ENCODE peak calls at places on chromosomes 4 and X, in four cellular contexts. Z is tibial nerve, T is K562, P is stomach. Y is an unnamed sample. For H3K9me3, the result is how much of the 10 kb centered on the place peaks cover.

GRCh38 chrX:53071604-53072417 is 10.4 kb upstream of the TSPYL2 start:
- DNase-seq in T (peak), P (peak), Z (peak), Y (peak)

GRCh38 chr4:85106805-85107336 is 140.4 kb upstream of the WDFY3 start:
- DNase-seq in P (no peak), Z (no peak), T (no peak), Y (no peak)

GRCh38 chr4:39353478-39354177 is 12.5 kb downstream of the RFC1 start:
- DNase-seq in Z (no peak), T (no peak), P (no peak), Y (no peak)

GRCh38 chr4:100517864-100518341 is at the start of gene EMCN:
- DNase-seq in Z (no peak), P (no peak), T (no peak), Y (no peak)

GRCh38 chrX:22445880-22446279 is 173.2 kb downstream of the CBLL2 start:
- DNase-seq in P (no peak), Z (no peak), T (no peak), Y (no peak)

GRCh38 chrX:47239898-47240545 is 7.2 kb downstream of the USP11 start:
- DNase-seq in P (no peak), T (no peak), Z (no peak), Y (no peak)

GRCh38 chr4:4402966-4403365 is 16.1 kb downstream of the NSG1 start:
- DNase-seq in T (no peak), Z (no peak), P (no peak), Y (no peak)

GRCh38 chr4:140238353-140239041 is 84.5 kb upstream of the MAML3 start:
- DNase-seq in P (peak), Z (peak), T (no peak), Y (peak)

GRCh38 chr4:156505341-156505955 is 466.2 kb downstream of the PDGFC start:
- DNase-seq in P (no peak), Z (no peak), T (no peak), Y (no peak)

GRCh38 chr4:6416518-6417286 is 55.7 kb downstream of the PPP2R2C start:
- DNase-seq in T (no peak), Z (no peak), P (no peak), Y (no peak)

GRCh38 chr4:173240696-173241095 is 72.1 kb downstream of the GALNT7 start:
- DNase-seq in P (no peak), T (no peak), Z (no peak), Y (no peak)

GRCh38 chrX:44267116-44267515 is 76.4 kb downstream of the EFHC2 start:
- DNase-seq in Z (no peak), P (no peak), T (no peak), Y (no peak)

GRCh38 chr4:151356510-151356909 is 31.1 kb upstream of the SH3D19 start:
- DNase-seq in P (no peak), T (no peak), Z (no peak), Y (no peak)

GRCh38 chr4:102713096-102713495 is 47.7 kb downstream of the MANBA start:
- DNase-seq in T (no peak), Z (no peak), P (no peak), Y (no peak)

GRCh38 chr4:41181037-41181436 is 33.3 kb downstream of the APBB2 start:
- DNase-seq in T (no peak), Z (no peak), P (no peak), Y (no peak)

GRCh38 chrX:5976332-5976731 is 252.3 kb downstream of the NLGN4X start:
- DNase-seq in T (no peak), P (no peak), Z (no peak), Y (no peak)

GRCh38 chrX:48802089-48802812 is 384 bp downstream of the HDAC6 start:
- DNase-seq in T (peak), Z (peak), P (peak), Y (peak)

GRCh38 chr4:7553280-7553679 is 118.5 kb upstream of the PSAPL1 start:
- DNase-seq in P (no peak), Z (no peak), T (no peak), Y (no peak)

GRCh38 chr4:109164011-109164410 is 138.4 kb downstream of the COL25A1 start:
- DNase-seq in P (no peak), Z (no peak), T (no peak), Y (no peak)

GRCh38 chrX:154714925-154715324 is 36.0 kb downstream of the GAB3 start:
- DNase-seq in Z (no peak), T (peak), P (no peak), Y (no peak)

GRCh38 chr4:16820304-16820703 is 78.1 kb downstream of the LDB2 start:
- DNase-seq in Z (no peak), P (no peak), T (no peak), Y (no peak)

GRCh38 chr4:104395219-104395618 is 99.5 kb downstream of the CXXC4 start:
- DNase-seq in Z (no peak), T (no peak), P (no peak), Y (no peak)

GRCh38 chrX:13506574-13506973 is 62.8 kb upstream of the EGFL6 start:
- DNase-seq in P (peak), Z (no peak), T (peak), Y (no peak)

GRCh38 chrX:66638591-66639500 is at the start of gene EDA2R:
- DNase-seq in T (no peak), Z (no peak), P (no peak), Y (no peak)

GRCh38 chrX:94545722-94546121 is 871.7 kb downstream of the FAM133A start:
- DNase-seq in P (no peak), Z (no peak), T (no peak), Y (no peak)

GRCh38 chrX:9668537-9668936 is 97.1 kb downstream of the GPR143 start:
- DNase-seq in P (no peak), T (no peak), Z (no peak), Y (no peak)

GRCh38 chr4:72846280-72847111 is 223.0 kb downstream of the COX18 start:
- DNase-seq in Z (no peak), P (no peak), T (peak), Y (no peak)

GRCh38 chr4:60757986-60758385 is 442.1 kb upstream of the ADGRL3 start:
- DNase-seq in Z (no peak), P (no peak), T (no peak), Y (no peak)

GRCh38 chrX:139200793-139201192 is 329.7 kb upstream of the F9 start:
- DNase-seq in Z (no peak), T (no peak), P (peak), Y (no peak)

GRCh38 chr4:157739237-157739636 is 433.6 kb downstream of the GASK1B start:
- DNase-seq in T (no peak), Z (no peak), P (no peak), Y (no peak)

GRCh38 chr4:156173937-156174336 is 220.3 kb upstream of the CTSO start:
- DNase-seq in P (no peak), Z (no peak), T (no peak), Y (no peak)

GRCh38 chrX:16671005-16671404 is 21.0 kb downstream of the S100G start:
- DNase-seq in P (no peak), Z (no peak), T (peak), Y (no peak)

GRCh38 chr4:188201851-188202250 is 62.6 kb downstream of the TRIML1 start:
- DNase-seq in T (no peak), P (no peak), Z (no peak), Y (no peak)

GRCh38 chrX:122135070-122135469 is 1049.0 kb upstream of the GRIA3 start:
- DNase-seq in Z (no peak), P (no peak), T (no peak), Y (no peak)

GRCh38 chr4:135368826-135369225 is 1167.2 kb upstream of the PABPC4L start:
- DNase-seq in T (no peak), P (no peak), Z (no peak), Y (no peak)

DNA sequence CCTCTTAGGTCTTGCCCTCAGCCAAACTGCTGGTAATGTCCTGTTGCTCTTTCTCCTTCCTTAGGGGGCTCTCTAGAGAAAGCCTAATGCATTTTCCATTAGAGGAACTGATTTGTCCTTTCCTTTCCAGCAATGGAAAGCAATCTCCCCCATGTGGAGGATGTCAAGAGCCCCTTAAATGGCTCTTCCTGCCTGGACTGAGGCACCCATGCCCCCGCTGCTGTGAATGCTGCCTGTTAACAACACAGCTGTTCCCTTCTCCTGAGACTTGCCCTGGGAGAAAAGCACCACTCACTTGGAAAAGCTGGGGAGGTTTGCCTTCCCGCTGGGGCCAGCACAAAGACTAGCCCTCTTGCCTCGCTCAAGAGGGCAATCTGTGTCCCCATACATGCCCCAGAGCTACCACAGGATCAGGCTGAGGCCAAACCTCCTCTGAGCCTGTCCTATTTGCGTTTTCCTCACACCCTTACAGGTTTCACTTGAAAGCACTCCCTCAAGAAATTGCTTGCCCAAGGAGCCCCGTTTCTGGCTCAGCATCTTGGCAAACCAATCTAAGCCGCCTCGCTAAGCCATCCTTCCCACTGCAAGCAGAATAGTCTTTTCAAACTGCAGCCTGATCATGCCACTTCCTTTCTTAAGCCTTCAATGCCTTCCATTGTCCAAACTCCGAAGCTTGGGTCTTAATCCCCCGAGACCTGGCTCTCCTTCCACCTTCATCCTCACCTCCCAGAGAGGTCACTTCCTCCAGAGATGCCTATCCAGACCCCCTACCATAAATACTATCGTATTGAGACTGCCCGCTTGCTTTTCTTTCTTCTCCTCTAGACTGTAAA is 23.2 kb upstream of the SMIM20 start:
- DNase-seq in P (no peak), Z (no peak), T (no peak), Y (no peak)
- H3K9me3 ChIP-seq in P (under half), Z (under half), T (under half), Y (under half)

GRCh38 chrX:135973548-135974278 is at the start of gene MMGT1:
- DNase-seq in P (peak), Z (peak), T (peak), Y (peak)
- TF ChIP-seq POLR2A in P (no peak), Z (peak), T (peak), Y (peak)

DNA sequence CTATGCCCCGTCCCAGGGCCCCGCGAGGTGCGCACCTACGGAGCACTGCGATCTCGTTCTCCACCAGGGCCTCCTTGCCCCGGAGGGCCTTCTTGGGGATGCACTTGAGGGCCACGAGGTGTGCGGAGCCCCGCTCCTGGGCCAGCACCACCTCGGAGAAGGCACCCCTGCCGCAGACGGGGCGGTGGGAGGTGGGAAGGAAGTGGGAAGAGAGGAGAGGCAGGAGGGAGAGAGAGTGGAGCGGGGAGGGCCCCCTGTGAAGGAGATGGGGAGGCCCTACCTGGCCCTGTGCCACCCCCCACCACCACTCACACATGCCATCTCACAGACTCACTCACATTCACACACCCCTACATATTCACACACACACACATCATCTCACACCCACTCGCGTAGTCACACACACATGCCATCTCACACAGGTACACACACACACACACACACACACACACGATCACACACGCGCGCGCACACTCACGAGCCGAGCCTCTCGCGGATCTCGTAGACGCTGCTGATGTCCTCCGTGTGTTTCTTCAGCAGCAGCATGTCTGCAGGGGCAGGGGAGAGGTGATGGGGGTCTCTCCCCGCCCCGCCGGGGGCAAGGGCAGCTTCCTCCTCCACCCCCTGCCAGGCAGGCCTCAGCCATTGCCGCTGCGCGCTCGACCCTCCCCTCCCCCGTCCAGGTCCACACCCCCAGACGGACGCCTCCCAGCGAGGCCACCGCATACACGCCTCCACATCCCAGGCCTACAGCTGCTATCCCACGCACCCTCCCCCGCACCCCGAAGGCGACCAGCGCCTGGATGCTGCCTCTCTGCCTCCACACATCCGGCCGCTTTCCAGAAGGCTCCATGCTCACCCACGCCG is 849 bp downstream of the PNCK start:
- DNase-seq in P (no peak), T (peak), Z (no peak), Y (no peak)
- H3K4me3 ChIP-seq in P (peak), T (no peak), Z (no peak), Y (no peak)

DNA sequence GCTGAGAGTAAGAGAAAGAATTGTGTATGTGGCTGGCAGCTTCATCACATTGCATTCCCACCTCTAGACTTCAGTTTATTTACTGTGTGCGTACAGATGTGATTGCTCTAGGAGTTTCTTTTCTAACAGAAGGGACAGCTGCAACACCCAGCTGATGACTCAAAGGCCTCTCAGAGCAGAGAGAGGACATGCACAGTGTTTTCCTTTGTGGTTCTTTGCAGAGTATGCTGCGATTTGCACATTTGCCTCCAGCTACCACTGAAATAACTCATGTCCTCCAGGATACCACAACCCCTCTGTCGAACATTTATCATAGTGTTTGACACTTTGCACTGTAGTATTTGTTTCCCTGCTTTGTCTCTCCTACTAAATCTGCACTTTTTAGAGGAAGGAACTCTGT is 294.1 kb downstream of the STIM2 start:
- DNase-seq in Z (no peak), T (no peak), P (no peak), Y (no peak)
- H3K9me3 ChIP-seq in Z (under half), T (under half), P (under half), Y (under half)

GRCh38 chr4:31139767-31140166 is 419.6 kb downstream of the PCDH7 start:
- DNase-seq in P (no peak), Z (no peak), T (no peak), Y (no peak)

GRCh38 chr4:31146366-31146765 is 426.2 kb downstream of the PCDH7 start:
- DNase-seq in Z (no peak), P (no peak), T (no peak), Y (no peak)

DNA sequence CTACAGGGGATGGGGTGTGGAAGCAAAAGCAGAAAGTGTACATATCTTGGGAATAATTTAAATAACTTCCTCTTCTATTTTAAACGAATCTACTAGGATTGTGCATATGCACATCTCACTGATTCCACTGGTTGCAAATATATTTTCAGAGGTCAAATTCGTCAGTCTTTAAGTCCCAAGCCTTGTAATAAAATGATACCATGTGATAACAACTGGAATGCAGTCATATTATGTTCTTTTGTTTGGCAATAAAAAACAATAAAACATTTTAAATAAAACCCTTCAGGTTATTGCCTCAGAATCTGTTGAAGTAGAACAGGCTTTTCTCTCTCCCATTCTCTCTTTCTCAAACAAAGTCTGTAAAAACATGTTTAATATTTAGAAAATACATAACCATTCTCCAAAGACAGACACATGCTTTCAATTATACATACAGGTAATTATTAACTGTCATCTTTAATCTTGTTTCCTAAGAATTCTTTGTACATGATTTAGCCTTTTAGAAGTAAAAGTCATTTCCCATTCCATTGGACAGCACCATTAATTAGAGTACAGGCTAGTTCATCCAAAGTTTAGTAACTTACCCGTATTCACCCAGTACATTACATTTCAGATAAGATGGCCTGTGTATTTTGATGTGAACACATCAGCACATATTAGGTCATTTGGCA is 421.1 kb downstream of the PCDH7 start:
- DNase-seq in P (no peak), Z (no peak), T (no peak), Y (no peak)
- TF ChIP-seq POLR2A in P (no peak), Z (no peak), T (no peak), Y (no peak)